ENCODE peak calls at places on chromosomes 5 and 9, in seven cellular contexts. O is activated naive CD8-positive, alpha-beta T cell treated with anti-CD3 and anti-CD28 coated beads, Interleukin-2, amount 50 U/mL, for 24 hours; C is glomerular endothelial cell; Y is uterus; B is NCI-H187 treated with DMSO at 0.1 percent for 48 hours; K is AG09309; N is A673. I is an unnamed sample.

GRCh38 chr9:129245276-129245675 is 67.2 kb upstream of the IER5L start:
- DNase-seq in O (no peak), C (no peak), Y (no peak), B (no peak), K (no peak), N (no peak), I (no peak)

GRCh38 chr9:86867658-86868313 is 79.5 kb downstream of the GAS1 start:
- DNase-seq in O (no peak), C (no peak), Y (no peak), B (no peak), K (no peak), N (peak), I (no peak)

GRCh38 chr9:20078246-20078645 is 289.4 kb upstream of the SLC24A2 start:
- DNase-seq in O (no peak), C (no peak), Y (no peak), B (no peak), K (no peak), N (no peak), I (no peak)

GRCh38 chr5:94407023-94407422 is 211.4 kb downstream of the KIAA0825 start:
- DNase-seq in O (no peak), C (no peak), Y (no peak), B (no peak), K (no peak), N (no peak), I (no peak)

GRCh38 chr5:137667341-137667740 is 68.5 kb downstream of the KLHL3 start:
- DNase-seq in O (no peak), C (no peak), Y (no peak), B (no peak), K (no peak), N (no peak), I (no peak)

GRCh38 chr5:174699131-174699530 is 25.3 kb upstream of the MSX2 start:
- DNase-seq in O (no peak), C (no peak), Y (no peak), B (no peak), K (no peak), N (no peak), I (no peak)

GRCh38 chr5:14141764-14142163 is 1.4 kb upstream of the TRIO start:
- DNase-seq in O (no peak), C (no peak), Y (no peak), B (no peak), K (no peak), N (no peak), I (no peak)

GRCh38 chr5:151180291-151180690 is 22.7 kb upstream of the ANXA6 start:
- DNase-seq in O (no peak), C (no peak), Y (peak), B (no peak), K (no peak), N (no peak), I (no peak)

GRCh38 chr9:123642291-123643278 is 286.6 kb downstream of the CRB2 start:
- DNase-seq in O (no peak), C (no peak), Y (peak), B (peak), K (no peak), N (peak), I (no peak)

GRCh38 chr9:109278216-109278615 is 42.6 kb downstream of the EPB41L4B start:
- DNase-seq in O (no peak), C (no peak), Y (no peak), B (no peak), K (no peak), N (no peak), I (no peak)

GRCh38 chr5:150266807-150267408 is 22.7 kb downstream of the CAMK2A start:
- DNase-seq in O (no peak), C (no peak), Y (no peak), B (no peak), K (no peak), N (no peak), I (no peak)

GRCh38 chr9:77876091-77876490 is 155.5 kb downstream of the GNAQ start:
- DNase-seq in O (no peak), C (no peak), Y (no peak), B (no peak), K (no peak), N (peak), I (no peak)

GRCh38 chr9:13863112-13863511 is 450.8 kb downstream of the NFIB start:
- DNase-seq in O (no peak), C (no peak), Y (peak), B (no peak), K (no peak), N (peak), I (no peak)

GRCh38 chr9:84932915-84933527 is 263.5 kb downstream of the NTRK2 start:
- DNase-seq in O (no peak), C (no peak), Y (no peak), B (no peak), K (no peak), N (peak), I (no peak)

GRCh38 chr5:168790691-168791230 is 211.6 kb upstream of the PANK3 start:
- DNase-seq in O (no peak), C (no peak), Y (no peak), B (no peak), K (no peak), N (no peak), I (peak)